ENCODE peak calls at places on chromosomes 12 and 14, in nine cellular contexts. U is adrenal gland; Q is stomach; D is effector memory CD4-positive, alpha-beta T cell; G is cardiac muscle cell; J is aorta; K is endothelial cell of umbilical vein; N is heart left ventricle; P is brain microvascular endothelial cell. A is an unnamed sample.

GRCh38 chr12:2494490-2495192 is 300.1 kb upstream of the FKBP4 start:
- DNase-seq in Q (no peak), J (no peak), N (no peak), K (no peak), P (no peak), U (no peak), G (peak; percentile 82), D (no peak), A (no peak)

GRCh38 chr12:2322554-2323120 is 269.9 kb downstream of the CACNA1C start:
- DNase-seq in Q (no peak), K (no peak), P (no peak), G (no peak), U (no peak), N (no peak), D (no peak), J (no peak), A (no peak)

GRCh38 chr14:104723651-104724406 is at the start of gene ADSS1:
- DNase-seq in P (no peak), Q (peak; percentile 68), G (peak; percentile 55), U (peak; percentile 76), N (peak; percentile 89), D (peak; percentile 30), J (peak; percentile 86), K (peak; percentile 46), A (peak; percentile 44)

GRCh38 chr12:104355630-104356029 is 52.1 kb downstream of the EID3 start:
- DNase-seq in P (no peak), G (no peak), Q (no peak), J (no peak), N (no peak), U (no peak), K (no peak), D (no peak), A (no peak)

GRCh38 chr12:45644521-45644920 is 85.0 kb upstream of the ARID2 start:
- DNase-seq in K (peak; percentile 26), U (no peak), G (peak; percentile 74), D (no peak), J (no peak), P (no peak), Q (no peak), N (no peak), A (no peak)

GRCh38 chr12:28191690-28192089 is 1.4 kb downstream of the CCDC91 start:
- DNase-seq in D (peak; percentile 22), K (peak; percentile 4), Q (no peak), N (no peak), U (no peak), J (no peak), G (peak; percentile 40), P (peak; percentile 7), A (no peak)

GRCh38 chr12:95072900-95073697 is at the start of gene NR2C1:
- DNase-seq in Q (peak; percentile 88), P (peak; percentile 88), G (peak; percentile 95), N (peak; percentile 96), J (peak; percentile 96), D (peak; percentile 86), U (peak; percentile 93), K (peak; percentile 91), A (peak; percentile 87)

GRCh38 chr14:38704220-38704619 is 398.8 kb downstream of the SEC23A start:
- DNase-seq in K (no peak), Q (no peak), U (no peak), N (no peak), P (no peak), J (no peak), D (no peak), G (no peak), A (no peak)

GRCh38 chr12:68878846-68879245 is 54.1 kb downstream of the CPM start:
- DNase-seq in N (no peak), Q (no peak), G (no peak), J (no peak), U (no peak), P (no peak), K (no peak), D (no peak), A (no peak)

GRCh38 chr14:61213116-61213720 is 67.9 kb downstream of the TMEM30B start:
- DNase-seq in P (no peak), Q (no peak), N (no peak), U (no peak), D (no peak), J (no peak), K (no peak), G (peak; percentile 42), A (no peak)

DNA sequence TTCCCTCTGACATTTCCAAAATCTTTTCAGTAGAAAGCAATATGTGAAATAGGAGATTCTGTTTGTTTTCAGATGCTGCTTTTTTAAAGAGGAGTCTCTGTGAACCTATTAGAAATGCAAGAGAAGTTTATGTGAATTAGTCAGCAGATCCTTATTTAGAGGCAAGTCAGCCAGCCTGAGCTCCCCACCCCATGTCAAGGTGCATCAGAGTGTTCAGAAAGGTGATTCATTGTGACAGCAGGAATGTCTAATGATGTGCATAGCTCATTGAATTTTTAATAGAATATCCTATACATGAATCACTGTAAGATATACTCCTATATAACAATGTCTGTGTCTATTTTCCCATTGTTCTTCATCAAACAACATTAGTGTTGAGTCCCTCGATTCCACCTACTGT is 1222.4 kb upstream of the USP15 start:
- DNase-seq in G (no peak), J (no peak), P (no peak), K (no peak), D (no peak), N (no peak), U (no peak), Q (no peak), A (no peak)
- H3K27ac ChIP-seq in G (no peak overlapping the region), J (no peak overlapping the region), P (no peak overlapping the region), K (no peak overlapping the region), D (no peak overlapping the region), N (no peak overlapping the region), U (no peak overlapping the region), Q (no peak overlapping the region), A (no peak overlapping the region)

GRCh38 chr12:101563197-101563596 is 31.6 kb upstream of the MYBPC1 start:
- DNase-seq in K (no peak), N (no peak), J (no peak), D (no peak), P (no peak), U (no peak), Q (no peak), G (no peak), A (no peak)

GRCh38 chr12:101567918-101568317 is 26.9 kb upstream of the MYBPC1 start:
- DNase-seq in K (no peak), N (no peak), D (no peak), Q (no peak), G (no peak), U (no peak), J (no peak), P (no peak), A (no peak)

GRCh38 chr12:101570022-101570421 is 24.7 kb upstream of the MYBPC1 start:
- DNase-seq in U (no peak), K (peak; percentile 10), Q (no peak), D (no peak), G (peak; percentile 64), N (no peak), J (no peak), P (peak; percentile 25), A (peak; percentile 17)

GRCh38 chr12:101564912-101565311 is 29.9 kb upstream of the MYBPC1 start:
- DNase-seq in K (no peak), N (no peak), G (peak; percentile 3), P (no peak), J (no peak), U (no peak), D (no peak), Q (no peak), A (no peak)

DNA sequence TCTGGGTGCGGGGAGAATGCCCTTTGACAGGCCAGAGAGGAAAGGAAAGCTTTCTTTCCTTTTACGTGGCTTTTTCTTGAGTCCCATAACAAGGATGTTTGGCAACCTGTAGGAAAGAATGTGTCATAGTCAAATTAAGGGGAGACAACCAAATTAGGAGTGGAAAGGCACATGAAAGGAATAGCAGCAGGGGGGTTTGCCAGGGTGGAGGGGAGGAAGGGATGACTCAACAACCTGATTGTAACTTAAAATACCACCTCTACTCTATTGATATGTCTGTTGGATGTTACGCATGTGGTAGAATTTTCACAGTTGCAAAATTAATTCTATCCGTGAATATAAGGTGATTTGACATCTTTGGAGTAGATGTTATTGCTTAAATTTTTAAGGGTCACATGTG is 28.5 kb upstream of the MYBPC1 start:
- DNase-seq in D (no peak), Q (no peak), G (no peak), U (no peak), J (no peak), P (no peak), K (no peak), N (no peak), A (no peak)
- H3K4me3 ChIP-seq in D (no peak overlapping the region), Q (no peak overlapping the region), G (no peak overlapping the region), U (no peak overlapping the region), J (no peak overlapping the region), P (no peak overlapping the region), K (no peak overlapping the region), N (no peak overlapping the region), A (no peak overlapping the region)

GRCh38 chr12:124765571-124766489 is 97.8 kb downstream of the SCARB1 start:
- DNase-seq in G (peak; percentile 33), P (no peak), K (no peak), U (no peak), Q (no peak), D (no peak), N (no peak), J (no peak), A (no peak)
- H3K27ac ChIP-seq in G (peak overlapping the region; percentile 35), P (peak overlapping the region; percentile 36), K (no peak overlapping the region), U (peak overlapping the region; percentile 51), Q (peak overlapping the region; percentile 79), D (no peak overlapping the region), N (peak overlapping the region; percentile 67), J (peak overlapping the region; percentile 81), A (peak overlapping the region; percentile 2)

GRCh38 chr12:57388425-57388824 is 42.4 kb downstream of the R3HDM2 start:
- DNase-seq in K (no peak), J (no peak), N (no peak), D (no peak), P (no peak), U (no peak), Q (no peak), G (no peak), A (no peak)

GRCh38 chr12:57386187-57386720 is 44.6 kb downstream of the R3HDM2 start:
- DNase-seq in D (no peak), G (no peak), N (no peak), K (no peak), P (no peak), Q (no peak), U (no peak), J (no peak), A (no peak)

GRCh38 chr12:57390174-57390573 is 40.7 kb downstream of the R3HDM2 start:
- DNase-seq in N (no peak), K (no peak), G (no peak), D (no peak), U (no peak), Q (no peak), J (no peak), P (no peak), A (no peak)

GRCh38 chr12:57385586-57385985 is 45.3 kb downstream of the R3HDM2 start:
- DNase-seq in G (no peak), D (no peak), P (no peak), U (no peak), Q (no peak), K (no peak), J (no peak), N (no peak), A (no peak)

GRCh38 chr12:57389033-57389432 is 41.8 kb downstream of the R3HDM2 start:
- DNase-seq in Q (no peak), G (peak; percentile 65), U (no peak), N (no peak), K (peak; percentile 72), D (no peak), J (no peak), P (peak; percentile 81), A (no peak)
- H3K4me3 ChIP-seq in Q (no peak overlapping the region), G (no peak overlapping the region), U (no peak overlapping the region), N (no peak overlapping the region), K (no peak overlapping the region), D (no peak overlapping the region), J (no peak overlapping the region), P (no peak overlapping the region), A (no peak overlapping the region)

A was measured in prostate gland.